ENCODE peak calls at places on chromosomes 16 and 17, in five cellular contexts. V is PC-9, M is cardiac fibroblast, D is AG09309, R is AG04450. O is an unnamed sample.

GRCh38 chr16:64409762-64410161 is 712.1 kb downstream of the CDH11 start:
- DNase-seq in V (no peak), M (no peak), D (no peak), R (no peak), O (no peak)

GRCh38 chr17:75689441-75689873 is 22.3 kb downstream of the SAP30BP start:
- DNase-seq in V (peak), M (no peak), D (no peak), R (no peak), O (no peak)

GRCh38 chr17:71260366-71260765 is 860.5 kb upstream of the SOX9 start:
- DNase-seq in V (no peak), M (no peak), D (peak), R (no peak), O (no peak)

GRCh38 chr17:49358638-49359247 is 3.3 kb downstream of the ZNF652 start:
- DNase-seq in V (no peak), M (peak), D (no peak), R (no peak), O (no peak)

GRCh38 chr16:69709456-69710084 is 16.8 kb downstream of the NQO1 start:
- DNase-seq in V (no peak), M (peak), D (no peak), R (no peak), O (peak)

GRCh38 chr17:64095144-64095882 is 34.6 kb downstream of the ERN1 start:
- DNase-seq in V (no peak), M (no peak), D (no peak), R (no peak), O (no peak)

GRCh38 chr17:66073384-66073783 is 118.5 kb downstream of the CEP112 start:
- DNase-seq in V (no peak), M (no peak), D (no peak), R (no peak), O (no peak)

GRCh38 chr16:49588061-49588460 is 214.5 kb downstream of the C16orf78 start:
- DNase-seq in V (no peak), M (no peak), D (no peak), R (no peak), O (no peak)

GRCh38 chr16:86207350-86207749 is 303.0 kb upstream of the FOXF1 start:
- DNase-seq in V (no peak), M (no peak), D (no peak), R (no peak), O (no peak)

GRCh38 chr16:61500851-61501250 is 535.4 kb downstream of the CDH8 start:
- DNase-seq in V (no peak), M (no peak), D (no peak), R (no peak), O (no peak)

GRCh38 chr16:88939814-88940195 is 37.2 kb downstream of the CBFA2T3 start:
- DNase-seq in V (no peak), M (no peak), D (no peak), R (no peak), O (no peak)

GRCh38 chr16:28867241-28867640 is 3.6 kb downstream of the SH2B1 start:
- DNase-seq in V (no peak), M (no peak), D (no peak), R (no peak), O (no peak)

GRCh38 chr16:87844374-87844733 is 25.0 kb downstream of the SLC7A5 start:
- DNase-seq in V (no peak), M (no peak), D (no peak), R (no peak), O (no peak)

GRCh38 chr16:12319464-12320030 is 343.0 kb downstream of the SNX29 start:
- DNase-seq in V (no peak), M (no peak), D (no peak), R (no peak), O (no peak)

GRCh38 chr17:8320262-8320661 is 10.2 kb downstream of the ARHGEF15 start:
- DNase-seq in V (no peak), M (no peak), D (no peak), R (no peak), O (no peak)

GRCh38 chr17:28599311-28600184 is 723 bp upstream of the SPAG5 start:
- DNase-seq in V (no peak), M (peak), D (peak), R (peak), O (peak)

GRCh38 chr17:29826045-29826692 is 103.9 kb downstream of the SSH2 start:
- DNase-seq in V (no peak), M (no peak), D (no peak), R (no peak), O (no peak)

GRCh38 chr17:76657505-76658386 is 14.2 kb upstream of the ST6GALNAC1 start:
- DNase-seq in V (no peak), M (no peak), D (no peak), R (no peak), O (no peak)

GRCh38 chr16:1208239-1208830 is 16.7 kb downstream of the TPSG1 start:
- DNase-seq in V (no peak), M (no peak), D (no peak), R (no peak), O (no peak)

GRCh38 chr17:78360371-78361226 is 722 bp upstream of the SOCS3 start:
- DNase-seq in V (peak), M (peak), D (no peak), R (peak), O (no peak)
- H3K4me3 ChIP-seq in V (peak), M (peak), D (peak), R (peak), O (peak)

DNA sequence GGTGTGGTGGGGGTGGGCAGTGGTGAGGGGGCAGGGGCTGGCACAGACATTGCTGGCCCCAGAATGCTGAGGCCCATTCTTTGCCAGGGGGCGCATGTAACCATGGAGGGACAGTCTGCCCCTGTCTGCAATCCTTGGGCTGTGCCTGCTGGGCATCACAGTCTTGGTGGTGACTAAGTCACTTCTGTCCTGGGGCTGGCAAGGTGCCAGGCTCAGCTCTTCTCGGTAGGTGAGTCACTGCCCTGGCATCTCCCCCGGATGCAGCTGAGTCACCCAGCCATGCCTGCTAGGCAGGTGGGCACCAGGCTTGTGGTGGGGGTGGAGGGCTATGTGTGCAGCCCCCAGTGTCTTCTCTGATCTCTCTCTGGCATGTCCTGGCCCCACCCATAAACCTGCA is 5.6 kb downstream of the RARA start:
- DNase-seq in V (peak), M (peak), D (no peak), R (peak), O (peak)
- TF ChIP-seq CTCF in V (no peak), M (no peak), D (peak), R (no peak), O (no peak)

GRCh38 chr17:81048827-81049371 is 13.9 kb downstream of the BAIAP2 start:
- DNase-seq in V (no peak), M (no peak), D (no peak), R (no peak), O (no peak)

GRCh38 chr17:81052199-81052997 is 17.4 kb downstream of the BAIAP2 start:
- DNase-seq in V (no peak), M (no peak), D (no peak), R (no peak), O (no peak)

GRCh38 chr17:81049372-81049911 is 14.5 kb downstream of the BAIAP2 start:
- DNase-seq in V (no peak), M (no peak), D (no peak), R (no peak), O (no peak)

GRCh38 chr17:81050645-81051625 is 16.0 kb downstream of the BAIAP2 start:
- DNase-seq in V (peak), M (no peak), D (no peak), R (no peak), O (no peak)

DNA sequence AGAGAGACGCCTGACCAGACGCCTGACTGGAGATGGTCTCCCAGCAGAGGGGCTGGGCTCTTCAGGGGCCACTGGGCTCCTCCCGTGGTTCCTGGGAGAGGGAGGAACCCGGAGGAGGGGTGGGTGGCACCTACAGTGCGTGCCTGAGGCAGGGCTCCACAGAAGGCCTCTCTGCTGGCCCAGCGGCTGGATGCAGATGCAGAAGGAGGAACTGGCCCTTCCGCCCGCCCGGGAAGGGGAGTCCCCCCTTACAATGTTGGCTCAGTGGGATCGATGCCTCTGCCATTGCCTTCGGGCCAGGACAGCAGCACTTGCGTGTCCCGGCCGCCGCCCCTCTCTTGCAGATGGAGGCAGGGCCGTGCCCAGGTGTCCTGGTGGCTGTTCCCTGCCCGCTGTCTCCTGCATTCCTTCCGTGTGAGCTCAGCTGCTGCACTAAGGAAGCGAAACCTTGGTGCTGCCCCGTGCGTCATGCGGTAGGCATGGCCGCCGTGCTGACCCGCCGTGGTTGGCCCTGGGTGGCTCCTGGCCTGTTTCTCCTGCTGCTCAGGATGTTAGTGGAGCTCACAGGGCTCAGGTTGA is 15.1 kb downstream of the BAIAP2 start:
- DNase-seq in V (peak), M (no peak), D (no peak), R (no peak), O (no peak)
- H3K4me3 ChIP-seq in V (peak), M (no peak), D (no peak), R (no peak), O (no peak)

GRCh38 chr16:8946544-8946943 is 17.2 kb downstream of the USP7 start:
- DNase-seq in V (no peak), M (no peak), D (no peak), R (no peak), O (no peak)
- TF ChIP-seq CTCF in V (no peak), M (no peak), D (no peak), R (no peak), O (no peak)

GRCh38 chr17:38619937-38620550 is 14.3 kb upstream of the SRCIN1 start:
- DNase-seq in V (no peak), M (no peak), D (no peak), R (no peak), O (no peak)
- H3K4me3 ChIP-seq in V (no peak), M (no peak), D (no peak), R (no peak), O (no peak)

GRCh38 chr16:72424776-72425175 is 252.8 kb upstream of the PMFBP1 start:
- DNase-seq in V (no peak), M (no peak), D (no peak), R (no peak), O (no peak)

GRCh38 chr16:72415379-72415778 is 243.4 kb upstream of the PMFBP1 start:
- DNase-seq in V (no peak), M (no peak), D (no peak), R (no peak), O (no peak)

GRCh38 chr16:72422308-72422897 is 250.4 kb upstream of the PMFBP1 start:
- DNase-seq in V (no peak), M (no peak), D (no peak), R (no peak), O (no peak)

GRCh38 chr16:72419638-72420037 is 247.7 kb upstream of the PMFBP1 start:
- DNase-seq in V (no peak), M (no peak), D (no peak), R (no peak), O (no peak)
- TF ChIP-seq CTCF in V (no peak), M (no peak), D (no peak), R (no peak), O (no peak)

O was measured in HFF-Myc.